ENCODE peak calls at places on chromosomes 2 and 18, in four cellular contexts. One of them, this sample, is unnamed.

GRCh38 chr2:121903037-121903689 is 147.7 kb downstream of the TSN start:
- DNase-seq in WTC11: no peak
- DNase-seq in omental fat pad: no peak
- DNase-seq in psoas muscle: no peak
- DNase-seq in this sample: no peak

GRCh38 chr2:106995560-106995959 is 109.6 kb upstream of the ST6GAL2 start:
- DNase-seq in WTC11: no peak
- DNase-seq in omental fat pad: no peak
- DNase-seq in psoas muscle: no peak
- DNase-seq in this sample: no peak

GRCh38 chr18:51229328-51229727 is 31.8 kb upstream of the MEX3C start:
- DNase-seq in WTC11: no peak
- DNase-seq in omental fat pad: no peak
- DNase-seq in psoas muscle: no peak
- DNase-seq in this sample: no peak

GRCh38 chr18:33928226-33928625 is 296.5 kb downstream of the NOL4 start:
- DNase-seq in WTC11: no peak
- DNase-seq in omental fat pad: no peak
- DNase-seq in psoas muscle: no peak
- DNase-seq in this sample: no peak

GRCh38 chr2:6865346-6866238 is at the start of gene CMPK2:
- DNase-seq in WTC11: peak; percentile 36
- DNase-seq in omental fat pad: no peak
- DNase-seq in psoas muscle: peak; percentile 80
- DNase-seq in this sample: peak; percentile 74

GRCh38 chr2:164913640-164914346 is 41.5 kb downstream of the SLC38A11 start:
- DNase-seq in WTC11: no peak
- DNase-seq in omental fat pad: no peak
- DNase-seq in psoas muscle: no peak
- DNase-seq in this sample: no peak

GRCh38 chr18:36501100-36501499 is 203.6 kb downstream of the FHOD3 start:
- DNase-seq in WTC11: no peak
- DNase-seq in omental fat pad: no peak
- DNase-seq in psoas muscle: no peak
- DNase-seq in this sample: no peak

GRCh38 chr2:112065486-112065885 is 10.4 kb downstream of the TMEM87B start:
- DNase-seq in WTC11: no peak
- DNase-seq in omental fat pad: no peak
- DNase-seq in psoas muscle: no peak
- DNase-seq in this sample: no peak

GRCh38 chr2:135052997-135053474 is 944 bp downstream of the RAB3GAP1 start:
- DNase-seq in WTC11: no peak
- DNase-seq in omental fat pad: no peak
- DNase-seq in psoas muscle: no peak
- DNase-seq in this sample: no peak

GRCh38 chr2:190214434-190215194 is 105.0 kb downstream of the HIBCH start:
- DNase-seq in WTC11: no peak
- DNase-seq in omental fat pad: no peak
- DNase-seq in psoas muscle: no peak
- DNase-seq in this sample: no peak

GRCh38 chr2:57160976-57161375 is 885.6 kb upstream of the VRK2 start:
- DNase-seq in WTC11: no peak
- DNase-seq in omental fat pad: no peak
- DNase-seq in psoas muscle: no peak
- DNase-seq in this sample: no peak

GRCh38 chr2:209517436-209517835 is 93.6 kb downstream of the MAP2 start:
- DNase-seq in WTC11: no peak
- DNase-seq in omental fat pad: no peak
- DNase-seq in psoas muscle: no peak
- DNase-seq in this sample: no peak

GRCh38 chr2:24046599-24046929 is 627 bp downstream of the WDCP start:
- DNase-seq in WTC11: no peak
- DNase-seq in omental fat pad: no peak
- DNase-seq in psoas muscle: no peak
- DNase-seq in this sample: no peak

GRCh38 chr2:203567786-203568185 is 32.7 kb upstream of the RAPH1 start:
- DNase-seq in WTC11: no peak
- DNase-seq in omental fat pad: no peak
- DNase-seq in psoas muscle: no peak
- DNase-seq in this sample: no peak

GRCh38 chr18:30381826-30382225 is 660.7 kb downstream of the DSC3 start:
- DNase-seq in WTC11: no peak
- DNase-seq in omental fat pad: no peak
- DNase-seq in psoas muscle: no peak
- DNase-seq in this sample: no peak

GRCh38 chr2:215693269-215693998 is 257.6 kb upstream of the FN1 start:
- DNase-seq in WTC11: no peak
- DNase-seq in omental fat pad: no peak
- DNase-seq in psoas muscle: no peak
- DNase-seq in this sample: no peak

GRCh38 chr2:210681481-210681880 is 125.1 kb downstream of the CPS1 start:
- DNase-seq in WTC11: no peak
- DNase-seq in omental fat pad: no peak
- DNase-seq in psoas muscle: no peak
- DNase-seq in this sample: no peak

GRCh38 chr2:19860022-19860421 is 41.8 kb downstream of the TTC32 start:
- DNase-seq in WTC11: no peak
- DNase-seq in omental fat pad: no peak
- DNase-seq in psoas muscle: peak; percentile 70
- DNase-seq in this sample: no peak

GRCh38 chr2:119486886-119487285 is 37.4 kb downstream of the SCTR start:
- DNase-seq in WTC11: no peak
- DNase-seq in omental fat pad: no peak
- DNase-seq in psoas muscle: no peak
- DNase-seq in this sample: peak; percentile 24

GRCh38 chr2:149832256-149832655 is 244.7 kb upstream of the MMADHC start:
- DNase-seq in WTC11: no peak
- DNase-seq in omental fat pad: no peak
- DNase-seq in psoas muscle: no peak
- DNase-seq in this sample: no peak

GRCh38 chr2:224722250-224722649 is 6.1 kb upstream of the CCDC195 start:
- DNase-seq in WTC11: no peak
- DNase-seq in omental fat pad: no peak
- DNase-seq in psoas muscle: no peak
- DNase-seq in this sample: no peak

GRCh38 chr2:137937778-137938177 is 26.5 kb upstream of the HNMT start:
- DNase-seq in WTC11: no peak
- DNase-seq in omental fat pad: no peak
- DNase-seq in psoas muscle: no peak
- DNase-seq in this sample: no peak

GRCh38 chr2:9909106-9909505 is 42.4 kb upstream of the GRHL1 start:
- DNase-seq in WTC11: no peak
- DNase-seq in omental fat pad: no peak
- DNase-seq in psoas muscle: no peak
- DNase-seq in this sample: no peak

GRCh38 chr2:202871161-202872141 is at the start of gene ICA1L:
- DNase-seq in WTC11: peak; percentile 74
- DNase-seq in omental fat pad: peak; percentile 39
- DNase-seq in psoas muscle: peak; percentile 83
- DNase-seq in this sample: peak; percentile 84

GRCh38 chr2:235860111-235860510 is 308.1 kb downstream of the GBX2 start:
- DNase-seq in WTC11: no peak
- DNase-seq in omental fat pad: no peak
- DNase-seq in psoas muscle: no peak
- DNase-seq in this sample: no peak

GRCh38 chr2:229775614-229776313 is 61.4 kb upstream of the DNER start:
- DNase-seq in WTC11: no peak
- DNase-seq in omental fat pad: no peak
- DNase-seq in psoas muscle: no peak
- DNase-seq in this sample: no peak

DNA sequence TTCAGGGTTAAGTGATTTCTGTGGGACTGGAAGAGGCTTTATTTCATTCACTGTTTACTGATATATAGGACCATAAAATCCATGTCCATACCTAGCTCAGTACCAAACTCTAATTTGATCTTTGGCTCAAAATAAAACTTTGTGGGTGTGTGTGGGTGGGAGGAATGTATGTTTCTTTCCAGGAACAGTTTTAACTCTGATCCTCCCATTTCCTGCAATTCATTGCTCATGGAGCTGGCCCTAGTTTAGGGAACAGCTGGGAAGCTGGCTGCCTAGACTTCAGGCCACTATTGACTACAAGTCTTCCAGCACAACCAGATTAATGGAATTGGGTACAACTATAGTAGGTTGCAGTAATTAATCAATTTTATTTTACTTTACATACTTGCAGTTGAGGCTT is 1070.1 kb upstream of the CELF4 start:
- DNase-seq in WTC11: no peak
- DNase-seq in omental fat pad: no peak
- DNase-seq in psoas muscle: no peak
- DNase-seq in this sample: no peak
- TF ChIP-seq CTCF in WTC11: no peak
- TF ChIP-seq CTCF in omental fat pad: no peak
- TF ChIP-seq CTCF in psoas muscle: no peak
- TF ChIP-seq CTCF in this sample: no peak

DNA sequence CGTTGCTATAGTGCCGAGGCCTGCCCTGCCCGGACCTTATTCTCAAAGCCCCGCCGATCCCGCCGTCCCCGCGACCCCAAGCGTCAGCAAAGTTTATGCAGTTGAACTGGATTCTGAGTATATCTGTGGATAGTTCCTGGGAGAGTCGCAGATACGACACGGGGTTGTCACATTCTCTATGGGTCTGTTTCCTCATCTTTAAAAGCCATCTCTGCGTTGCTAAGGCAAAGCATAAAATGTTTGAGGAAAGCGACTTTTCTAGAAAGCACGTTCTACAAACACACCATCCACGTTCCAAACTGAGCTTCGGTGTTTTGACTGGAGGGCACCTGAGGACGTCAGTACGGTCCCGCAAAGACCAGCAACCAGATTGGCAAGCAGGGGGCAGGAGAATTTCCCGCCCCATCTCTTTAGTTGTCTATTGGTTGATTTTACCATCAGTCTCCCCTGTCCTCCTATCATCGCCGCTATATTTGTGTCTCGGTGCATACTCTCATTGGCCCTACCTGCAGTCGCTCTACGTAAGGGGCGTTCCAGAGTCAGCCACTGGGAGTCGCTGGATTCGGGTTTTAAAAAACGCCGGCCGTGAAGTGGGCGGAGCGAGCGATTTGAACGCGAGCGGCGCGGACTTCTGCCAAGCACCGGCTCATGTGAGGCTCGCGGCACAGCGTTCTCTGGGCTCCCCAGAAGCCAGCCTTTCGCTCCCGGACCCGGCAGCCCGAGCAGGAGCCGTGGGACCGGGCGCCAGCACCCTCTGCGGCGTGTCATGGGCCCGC is at the start of gene CENPA:
- DNase-seq in WTC11: peak; percentile 96
- DNase-seq in omental fat pad: peak; percentile 96
- DNase-seq in psoas muscle: peak; percentile 98
- DNase-seq in this sample: peak; percentile 95
- TF ChIP-seq CTCF in WTC11: no peak
- TF ChIP-seq CTCF in omental fat pad: no peak
- TF ChIP-seq CTCF in psoas muscle: peak; percentile 32
- TF ChIP-seq CTCF in this sample: peak; percentile 44

GRCh38 chr18:59873616-59874015 is 26.2 kb upstream of the PMAIP1 start:
- DNase-seq in WTC11: no peak
- DNase-seq in omental fat pad: no peak
- DNase-seq in psoas muscle: no peak
- DNase-seq in this sample: no peak

GRCh38 chr18:59874166-59874565 is 25.6 kb upstream of the PMAIP1 start:
- DNase-seq in WTC11: no peak
- DNase-seq in omental fat pad: no peak
- DNase-seq in psoas muscle: no peak
- DNase-seq in this sample: no peak

GRCh38 chr18:59878644-59879043 is 21.2 kb upstream of the PMAIP1 start:
- DNase-seq in WTC11: no peak
- DNase-seq in omental fat pad: no peak
- DNase-seq in psoas muscle: no peak
- DNase-seq in this sample: no peak

GRCh38 chr18:59876310-59876626 is 23.5 kb upstream of the PMAIP1 start:
- DNase-seq in WTC11: no peak
- DNase-seq in omental fat pad: no peak
- DNase-seq in psoas muscle: no peak
- DNase-seq in this sample: no peak

GRCh38 chr18:59877366-59877765 is 22.4 kb upstream of the PMAIP1 start:
- DNase-seq in WTC11: no peak
- DNase-seq in omental fat pad: no peak
- DNase-seq in psoas muscle: no peak
- DNase-seq in this sample: no peak
- TF ChIP-seq CTCF in WTC11: no peak
- TF ChIP-seq CTCF in omental fat pad: no peak
- TF ChIP-seq CTCF in psoas muscle: no peak
- TF ChIP-seq CTCF in this sample: no peak

DNA sequence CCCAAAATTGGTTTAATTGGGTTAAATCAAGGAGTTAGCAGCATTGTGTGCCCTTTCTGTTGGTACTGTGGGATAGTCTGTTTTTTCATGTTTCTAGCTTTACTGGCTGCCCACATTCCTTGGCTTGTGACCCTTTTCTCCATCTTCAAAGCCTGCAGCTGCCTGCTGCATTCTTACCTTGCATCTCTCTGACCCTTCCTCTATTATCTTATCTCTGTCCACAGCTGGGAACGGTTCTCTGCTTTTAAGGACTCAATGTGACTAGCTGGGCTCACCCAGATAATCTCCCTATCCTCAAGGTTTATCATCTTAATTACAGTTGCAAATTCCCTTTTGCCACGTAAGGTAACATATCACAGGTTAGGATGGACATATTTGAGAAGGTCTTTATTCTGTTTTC is 199.7 kb downstream of the KCNS3 start:
- DNase-seq in WTC11: no peak
- DNase-seq in omental fat pad: no peak
- DNase-seq in psoas muscle: no peak
- DNase-seq in this sample: no peak
- TF ChIP-seq CTCF in WTC11: no peak
- TF ChIP-seq CTCF in omental fat pad: no peak
- TF ChIP-seq CTCF in psoas muscle: no peak
- TF ChIP-seq CTCF in this sample: no peak

GRCh38 chr2:8761529-8762164 is 75.8 kb downstream of the KIDINS220 start:
- DNase-seq in WTC11: no peak
- DNase-seq in omental fat pad: no peak
- DNase-seq in psoas muscle: no peak
- DNase-seq in this sample: no peak
- TF ChIP-seq CTCF in WTC11: no peak
- TF ChIP-seq CTCF in omental fat pad: no peak
- TF ChIP-seq CTCF in psoas muscle: peak; percentile 38
- TF ChIP-seq CTCF in this sample: peak; percentile 84

GRCh38 chr2:213934560-213934959 is 476.3 kb upstream of the VWC2L start:
- DNase-seq in WTC11: no peak
- DNase-seq in omental fat pad: no peak
- DNase-seq in psoas muscle: no peak
- DNase-seq in this sample: no peak
- TF ChIP-seq CTCF in WTC11: peak; percentile 45
- TF ChIP-seq CTCF in omental fat pad: no peak
- TF ChIP-seq CTCF in psoas muscle: no peak
- TF ChIP-seq CTCF in this sample: peak; percentile 67

GRCh38 chr2:211816739-211817138 is 721.9 kb downstream of the ERBB4 start:
- DNase-seq in WTC11: no peak
- DNase-seq in omental fat pad: no peak
- DNase-seq in psoas muscle: no peak
- DNase-seq in this sample: no peak

GRCh38 chr2:211812587-211812986 is 726.0 kb downstream of the ERBB4 start:
- DNase-seq in WTC11: peak; percentile 16
- DNase-seq in omental fat pad: no peak
- DNase-seq in psoas muscle: no peak
- DNase-seq in this sample: no peak
- TF ChIP-seq CTCF in WTC11: no peak
- TF ChIP-seq CTCF in omental fat pad: no peak
- TF ChIP-seq CTCF in psoas muscle: no peak
- TF ChIP-seq CTCF in this sample: no peak

This sample was measured in type B pancreatic cell.